ENCODE peak calls at places on chromosomes 4 and X, in six cellular contexts. C is body of pancreas, A is tibial artery, E is heart right ventricle, X is lower lobe of right lung, Y is psoas muscle. Q is an unnamed sample. For H3K27me3, the result is how much of the 10 kb centered on the place peaks cover.

GRCh38 chr4:76458297-76458696 is 23.3 kb downstream of the SHROOM3 start:
- DNase-seq in A (no peak), X (no peak), Y (no peak), E (no peak), C (no peak), Q (no peak)

GRCh38 chr4:74397748-74398426 is 32.9 kb downstream of the EREG start:
- DNase-seq in A (no peak), C (no peak), X (no peak), E (no peak), Y (no peak), Q (peak)

GRCh38 chr4:147340111-147340510 is 140.8 kb upstream of the EDNRA start:
- DNase-seq in Y (no peak), C (no peak), E (no peak), A (no peak), X (no peak), Q (no peak)

GRCh38 chrX:39726810-39727209 is 370.9 kb downstream of the BCOR start:
- DNase-seq in X (no peak), C (no peak), A (no peak), Y (no peak), E (peak), Q (no peak)

GRCh38 chrX:100264200-100264599 is 145.9 kb downstream of the PCDH19 start:
- DNase-seq in Y (no peak), X (no peak), A (no peak), C (no peak), E (no peak), Q (no peak)

GRCh38 chrX:155819966-155820491 is 61.1 kb upstream of the VAMP7 start:
- DNase-seq in Y (peak), A (peak), C (peak), E (peak), X (peak), Q (peak)

GRCh38 chr4:41013746-41014145 is 200.6 kb downstream of the APBB2 start:
- DNase-seq in E (no peak), X (no peak), Y (no peak), A (no peak), C (no peak), Q (no peak)

GRCh38 chr4:53644607-53645006 is 53.3 kb upstream of the LNX1 start:
- DNase-seq in E (no peak), C (peak), Y (no peak), A (no peak), X (peak), Q (peak)

GRCh38 chr4:95761441-95761840 is 78.5 kb upstream of the PDHA2 start:
- DNase-seq in Y (no peak), X (no peak), A (no peak), E (no peak), C (no peak), Q (no peak)

GRCh38 chrX:40146471-40147398 is 49.0 kb upstream of the BCOR start:
- DNase-seq in C (peak), Y (no peak), E (no peak), A (no peak), X (peak), Q (no peak)

DNA sequence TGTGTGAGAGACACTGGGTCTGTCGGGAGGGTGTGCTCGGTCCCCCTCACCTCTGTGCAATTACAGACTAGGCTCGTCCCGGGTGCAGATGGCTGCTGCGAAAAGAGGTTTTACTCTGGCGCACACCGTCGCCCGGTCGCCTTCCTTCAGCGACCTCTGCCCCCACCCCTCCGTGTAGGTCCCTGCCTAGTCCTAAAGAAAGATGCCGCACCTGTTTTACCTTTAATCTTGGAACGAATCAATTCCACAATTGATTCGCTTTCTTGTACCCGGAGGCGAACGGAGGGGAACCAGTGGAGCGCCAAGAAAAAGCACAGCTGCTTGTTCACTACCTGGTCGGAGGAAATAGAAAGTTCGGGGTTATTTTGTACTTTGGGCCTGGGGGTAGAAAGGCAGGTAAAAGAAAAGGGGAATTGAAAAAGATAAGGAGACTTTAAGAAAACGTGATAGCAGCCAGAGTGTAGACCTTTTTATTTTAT is 1.2 kb downstream of the NPNT start:
- DNase-seq in C (no peak), X (no peak), A (no peak), Y (no peak), E (no peak), Q (peak)
- H3K27me3 ChIP-seq in C (under half), X (under half), A (under half), Y (under half), E (under half), Q (under half)

DNA sequence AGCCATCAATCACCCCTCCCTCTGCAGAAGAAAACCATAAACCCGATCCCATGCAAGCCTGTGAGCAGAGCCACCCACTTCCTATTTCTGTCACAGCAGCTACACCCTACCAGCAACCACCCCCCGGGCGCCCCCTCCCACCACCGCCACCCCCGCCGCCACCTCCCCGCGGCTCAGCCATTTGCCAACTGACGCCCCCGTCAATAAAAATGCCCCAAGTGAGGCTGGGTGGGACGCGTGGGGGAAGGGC is 1.1 kb downstream of the PPP3CA start:
- DNase-seq in C (no peak), Y (no peak), A (no peak), E (peak), X (no peak), Q (no peak)
- H3K27ac ChIP-seq in C (peak), Y (peak), A (peak), E (peak), X (peak), Q (no peak)

DNA sequence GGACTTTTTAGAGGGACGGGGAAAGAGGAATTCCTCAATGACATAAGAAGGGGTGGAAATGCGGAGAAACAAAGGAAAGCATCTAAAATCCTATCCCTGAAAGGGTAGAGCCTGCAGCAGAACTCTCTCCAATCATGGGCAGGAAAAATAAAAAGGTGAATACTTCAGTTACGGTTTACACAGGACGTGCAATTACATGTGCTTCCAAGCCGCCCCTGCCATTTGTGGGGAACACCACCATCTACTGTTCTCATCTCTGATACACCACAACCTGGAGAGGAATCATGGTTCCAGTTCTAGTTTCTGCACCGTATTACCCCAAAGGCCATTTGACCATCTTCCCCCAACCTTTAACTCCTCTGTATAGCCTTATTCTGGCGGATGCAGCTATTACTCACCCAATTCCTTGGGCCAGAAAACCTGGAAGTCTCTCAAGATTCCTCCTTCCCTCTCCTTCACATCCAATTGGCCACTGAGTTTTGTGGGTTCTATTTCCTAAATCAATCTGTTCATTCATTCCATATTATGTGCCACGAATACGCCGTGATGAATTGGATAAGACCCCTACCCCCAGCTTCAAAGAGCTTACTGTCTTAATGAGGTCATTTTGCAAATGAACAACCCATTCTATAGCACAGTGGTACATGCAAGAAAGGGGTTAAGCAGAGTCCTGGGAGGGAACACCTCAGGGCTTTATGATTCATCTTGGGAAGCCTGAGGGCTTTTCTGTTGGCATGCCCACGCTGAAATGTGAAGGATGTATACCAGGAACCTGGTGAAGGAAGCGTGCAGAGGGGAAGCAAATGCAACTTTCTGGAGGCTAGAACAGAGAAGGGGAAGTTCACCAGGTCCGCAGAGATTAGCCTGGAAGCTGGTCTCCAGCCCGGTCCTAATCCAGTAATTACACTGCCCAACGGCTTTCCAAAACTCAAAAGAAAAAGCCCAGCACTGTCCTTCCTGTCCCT is 1.4 kb upstream of the MSL3 start:
- DNase-seq in A (no peak), X (no peak), E (no peak), C (no peak), Y (no peak), Q (no peak)
- H3K27me3 ChIP-seq in A (under half), X (under half), E (under half), C (under half), Y (under half), Q (under half)

GRCh38 chr4:7803992-7804758 is 135.5 kb downstream of the AFAP1 start:
- DNase-seq in C (peak), Y (peak), A (peak), E (peak), X (peak), Q (peak)
- H3K27ac ChIP-seq in C (peak), Y (no peak), A (peak), E (peak), X (peak), Q (no peak)

DNA sequence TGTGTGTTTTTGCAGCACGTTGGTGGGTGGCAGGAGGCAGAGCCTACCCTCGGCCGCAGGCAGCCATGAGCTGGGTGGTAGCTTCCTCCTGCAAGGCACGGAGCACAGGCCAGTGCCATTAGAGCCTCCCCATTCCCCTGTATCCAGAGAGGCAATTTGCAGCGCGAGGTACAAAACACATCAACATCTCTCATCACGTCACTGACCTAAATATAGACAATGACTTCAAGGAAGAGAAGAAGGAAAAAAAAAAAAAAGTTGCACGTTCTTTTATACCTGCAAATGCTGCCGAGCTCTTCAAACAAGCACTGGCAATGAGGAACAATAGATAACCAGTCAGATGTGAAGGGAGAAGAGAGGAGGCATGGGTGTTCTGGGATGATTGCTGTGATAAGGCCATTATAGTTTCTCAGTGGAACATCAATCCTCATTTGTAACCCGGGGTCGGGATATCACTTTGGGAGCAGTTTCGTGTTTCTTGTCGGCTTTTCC is 159.9 kb downstream of the MGST2 start:
- DNase-seq in X (no peak), C (no peak), E (no peak), Y (no peak), A (no peak), Q (no peak)
- H3K27me3 ChIP-seq in X (under half), C (under half), E (under half), Y (under half), A (under half), Q (under half)

GRCh38 chr4:100428051-100428450 is 89.8 kb downstream of the EMCN start:
- DNase-seq in Y (no peak), A (no peak), E (no peak), C (no peak), X (no peak), Q (no peak)
- H3K27ac ChIP-seq in Y (no peak), A (no peak), E (no peak), C (no peak), X (no peak), Q (no peak)

GRCh38 chrX:136781180-136781797 is 557 bp upstream of the ARHGEF6 start:
- DNase-seq in E (peak), Y (peak), A (no peak), X (no peak), C (no peak), Q (no peak)

GRCh38 chrX:136780241-136780640 is 491 bp downstream of the ARHGEF6 start:
- DNase-seq in X (no peak), Y (no peak), A (no peak), E (no peak), C (no peak), Q (no peak)

GRCh38 chrX:136783159-136783558 is 2.4 kb upstream of the ARHGEF6 start:
- DNase-seq in Y (no peak), E (no peak), C (no peak), A (no peak), X (no peak), Q (no peak)

GRCh38 chrX:136780738-136781137 is at the start of gene ARHGEF6:
- DNase-seq in X (no peak), A (no peak), E (peak), Y (no peak), C (no peak), Q (peak)

DNA sequence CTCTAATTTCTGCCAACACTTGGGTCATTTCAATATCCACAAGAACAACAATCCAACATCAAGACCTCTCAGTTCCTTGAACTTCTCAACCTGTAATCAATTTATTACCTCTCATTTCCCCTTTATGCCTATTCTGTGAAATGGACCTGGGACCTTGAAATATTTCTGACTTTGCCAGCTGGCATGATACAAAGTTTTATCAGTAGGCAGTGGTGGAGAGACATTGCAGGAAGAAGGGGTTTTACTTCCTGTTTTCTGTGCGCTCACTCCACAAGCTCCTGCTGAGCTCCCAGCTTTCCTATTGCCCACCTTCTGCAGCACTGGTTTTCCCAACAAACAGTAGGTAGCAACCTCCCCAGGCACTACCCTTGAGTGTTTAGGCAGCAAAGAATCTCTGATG is 3.5 kb upstream of the ARHGEF6 start:
- DNase-seq in X (no peak), E (no peak), C (no peak), Y (no peak), A (no peak), Q (peak)
- H3K27me3 ChIP-seq in X (under half), E (under half), C (under half), Y (under half), A (under half), Q (under half)

DNA sequence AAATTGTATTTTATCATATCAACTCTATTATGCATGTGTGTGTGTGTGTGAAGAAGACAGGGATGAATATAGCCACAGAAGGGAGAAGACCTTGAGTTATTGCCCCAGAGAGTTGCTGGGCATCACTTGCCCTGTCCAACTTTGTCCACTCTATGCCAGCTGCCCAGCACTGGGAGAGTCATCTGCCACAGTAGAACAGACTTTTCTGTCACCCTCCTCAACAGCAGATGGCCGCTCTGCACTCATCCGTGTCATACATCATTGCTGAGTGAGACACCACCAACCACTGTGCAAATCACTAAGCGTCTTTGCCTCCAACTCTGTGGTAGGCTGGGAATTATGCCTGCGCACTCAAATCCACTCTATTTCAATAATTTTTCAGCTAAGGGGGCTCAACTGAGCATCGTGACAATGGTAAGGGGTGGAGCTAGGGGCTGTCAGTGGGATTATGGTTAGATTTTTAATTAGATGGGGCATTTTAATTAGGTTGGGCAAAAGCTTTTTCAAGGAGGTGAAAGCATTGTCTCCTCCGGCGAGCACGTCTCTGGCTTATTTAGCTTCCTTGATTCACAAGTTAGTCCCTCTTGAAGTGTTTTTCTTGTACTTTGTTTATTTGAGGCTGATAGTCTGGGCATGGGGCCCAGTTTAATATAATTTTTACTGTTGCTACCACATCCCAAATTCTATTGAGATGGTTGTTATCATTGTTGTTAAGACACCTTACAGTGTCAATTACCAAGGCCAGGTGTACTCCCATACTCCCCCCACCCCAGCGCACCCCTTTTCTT is 100.1 kb upstream of the KLF3 start:
- DNase-seq in E (no peak), A (no peak), Y (no peak), X (no peak), C (no peak), Q (no peak)
- H3K27ac ChIP-seq in E (no peak), A (no peak), Y (no peak), X (no peak), C (no peak), Q (no peak)

DNA sequence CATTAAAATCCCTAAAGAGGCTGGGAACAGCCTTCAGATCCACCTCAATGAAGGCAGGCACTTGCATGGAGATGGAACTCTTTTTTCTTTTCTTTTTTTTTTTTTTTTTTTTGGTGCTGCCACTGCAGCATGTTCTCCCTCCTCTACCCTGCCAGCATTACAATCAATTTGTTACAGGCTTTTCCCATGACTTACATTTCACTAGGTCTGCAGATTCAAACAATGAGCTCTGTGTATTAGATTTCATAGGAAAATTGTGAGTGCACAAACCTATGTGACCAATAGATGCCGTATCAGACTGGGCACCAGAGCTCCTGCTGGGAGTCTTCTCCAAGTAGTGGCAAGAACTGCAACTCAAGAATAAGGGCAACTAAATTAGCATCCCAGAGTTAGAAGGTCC is 63.8 kb upstream of the GABRQ start:
- DNase-seq in C (no peak), Y (no peak), E (no peak), A (no peak), X (no peak), Q (no peak)
- H3K27me3 ChIP-seq in C (under half), Y (under half), E (under half), A (under half), X (under half), Q (under half)

GRCh38 chrX:12948495-12948894 is 26.4 kb upstream of the TMSB4X start:
- DNase-seq in E (no peak), Y (no peak), X (no peak), A (no peak), C (no peak), Q (no peak)

GRCh38 chrX:12947545-12948235 is 27.2 kb upstream of the TMSB4X start:
- DNase-seq in E (no peak), X (no peak), A (no peak), Y (no peak), C (no peak), Q (no peak)

GRCh38 chrX:12945494-12945893 is 29.4 kb upstream of the TMSB4X start:
- DNase-seq in A (no peak), X (no peak), C (no peak), Y (no peak), E (no peak), Q (no peak)

GRCh38 chrX:12946406-12946805 is 28.5 kb upstream of the TMSB4X start:
- DNase-seq in Y (no peak), E (no peak), A (no peak), X (no peak), C (no peak), Q (no peak)

GRCh38 chrX:12946838-12947544 is 27.9 kb upstream of the TMSB4X start:
- DNase-seq in A (peak), C (peak), E (peak), X (no peak), Y (peak), Q (peak)
- H3K27ac ChIP-seq in A (peak), C (peak), E (peak), X (peak), Y (no peak), Q (peak)